ENCODE peak calls at places on chromosomes 4 and X, in ten cellular contexts. One of them, this sample, is unnamed.

GRCh38 chr4:108774809-108775530 is 12.1 kb upstream of the ETNPPL start:
- DNase-seq in T follicular helper cell: no peak
- DNase-seq in HT1080: no peak
- DNase-seq in naive thymus-derived CD8-positive, alpha-beta T cell: no peak
- DNase-seq in activated naive CD4-positive, alpha-beta T cell treated with anti-CD3 and anti-CD28 coated beads, Interleukin-2, amount 10 ng/mL, durations not matched to agents 7 days and 5 days: no peak
- DNase-seq in AG08395: no peak
- DNase-seq in endothelial cell: no peak
- DNase-seq in EL: no peak
- DNase-seq in NCI-H1105 treated with DMSO at 0.1 percent for 48 hours: no peak
- DNase-seq in left lung: no peak
- DNase-seq in this sample: no peak

GRCh38 chr4:17018013-17018412 is 119.6 kb upstream of the LDB2 start:
- DNase-seq in T follicular helper cell: no peak
- DNase-seq in HT1080: no peak
- DNase-seq in naive thymus-derived CD8-positive, alpha-beta T cell: no peak
- DNase-seq in activated naive CD4-positive, alpha-beta T cell treated with anti-CD3 and anti-CD28 coated beads, Interleukin-2, amount 10 ng/mL, durations not matched to agents 7 days and 5 days: no peak
- DNase-seq in AG08395: no peak
- DNase-seq in endothelial cell: no peak
- DNase-seq in EL: no peak
- DNase-seq in NCI-H1105 treated with DMSO at 0.1 percent for 48 hours: no peak
- DNase-seq in left lung: no peak
- DNase-seq in this sample: no peak

GRCh38 chrX:52359614-52360232 is 9.1 kb upstream of the XAGE2 start:
- DNase-seq in T follicular helper cell: no peak
- DNase-seq in HT1080: no peak
- DNase-seq in naive thymus-derived CD8-positive, alpha-beta T cell: no peak
- DNase-seq in activated naive CD4-positive, alpha-beta T cell treated with anti-CD3 and anti-CD28 coated beads, Interleukin-2, amount 10 ng/mL, durations not matched to agents 7 days and 5 days: no peak
- DNase-seq in AG08395: no peak
- DNase-seq in endothelial cell: no peak
- DNase-seq in EL: no peak
- DNase-seq in NCI-H1105 treated with DMSO at 0.1 percent for 48 hours: no peak
- DNase-seq in left lung: no peak
- DNase-seq in this sample: no peak

GRCh38 chr4:146243883-146244277 is 29.5 kb downstream of the REELD1 start:
- DNase-seq in T follicular helper cell: no peak
- DNase-seq in HT1080: no peak
- DNase-seq in naive thymus-derived CD8-positive, alpha-beta T cell: no peak
- DNase-seq in activated naive CD4-positive, alpha-beta T cell treated with anti-CD3 and anti-CD28 coated beads, Interleukin-2, amount 10 ng/mL, durations not matched to agents 7 days and 5 days: no peak
- DNase-seq in AG08395: no peak
- DNase-seq in endothelial cell: no peak
- DNase-seq in EL: no peak
- DNase-seq in NCI-H1105 treated with DMSO at 0.1 percent for 48 hours: no peak
- DNase-seq in left lung: no peak
- DNase-seq in this sample: no peak

GRCh38 chr4:38132140-38132673 is 172.0 kb downstream of the PTTG2 start:
- DNase-seq in T follicular helper cell: peak; percentile 42
- DNase-seq in HT1080: peak; percentile 42
- DNase-seq in naive thymus-derived CD8-positive, alpha-beta T cell: peak; percentile 70
- DNase-seq in activated naive CD4-positive, alpha-beta T cell treated with anti-CD3 and anti-CD28 coated beads, Interleukin-2, amount 10 ng/mL, durations not matched to agents 7 days and 5 days: peak; percentile 82
- DNase-seq in AG08395: peak; percentile 89
- DNase-seq in endothelial cell: peak; percentile 23
- DNase-seq in EL: peak; percentile 78
- DNase-seq in NCI-H1105 treated with DMSO at 0.1 percent for 48 hours: no peak
- DNase-seq in left lung: no peak
- DNase-seq in this sample: no peak

GRCh38 chr4:145186719-145187118 is 6.3 kb upstream of the OTUD4 start:
- DNase-seq in T follicular helper cell: no peak
- DNase-seq in HT1080: no peak
- DNase-seq in naive thymus-derived CD8-positive, alpha-beta T cell: no peak
- DNase-seq in activated naive CD4-positive, alpha-beta T cell treated with anti-CD3 and anti-CD28 coated beads, Interleukin-2, amount 10 ng/mL, durations not matched to agents 7 days and 5 days: no peak
- DNase-seq in AG08395: no peak
- DNase-seq in endothelial cell: no peak
- DNase-seq in EL: no peak
- DNase-seq in NCI-H1105 treated with DMSO at 0.1 percent for 48 hours: no peak
- DNase-seq in left lung: no peak
- DNase-seq in this sample: no peak

GRCh38 chr4:40046311-40046980 is 10.2 kb upstream of the N4BP2 start:
- DNase-seq in T follicular helper cell: no peak
- DNase-seq in HT1080: peak; percentile 6
- DNase-seq in naive thymus-derived CD8-positive, alpha-beta T cell: no peak
- DNase-seq in activated naive CD4-positive, alpha-beta T cell treated with anti-CD3 and anti-CD28 coated beads, Interleukin-2, amount 10 ng/mL, durations not matched to agents 7 days and 5 days: no peak
- DNase-seq in AG08395: peak; percentile 42
- DNase-seq in endothelial cell: no peak
- DNase-seq in EL: peak; percentile 34
- DNase-seq in NCI-H1105 treated with DMSO at 0.1 percent for 48 hours: peak; percentile 19
- DNase-seq in left lung: no peak
- DNase-seq in this sample: peak; percentile 60

GRCh38 chr4:121510260-121510942 is 129.6 kb upstream of the QRFPR start:
- DNase-seq in T follicular helper cell: no peak
- DNase-seq in HT1080: no peak
- DNase-seq in naive thymus-derived CD8-positive, alpha-beta T cell: no peak
- DNase-seq in activated naive CD4-positive, alpha-beta T cell treated with anti-CD3 and anti-CD28 coated beads, Interleukin-2, amount 10 ng/mL, durations not matched to agents 7 days and 5 days: no peak
- DNase-seq in AG08395: no peak
- DNase-seq in endothelial cell: no peak
- DNase-seq in EL: no peak
- DNase-seq in NCI-H1105 treated with DMSO at 0.1 percent for 48 hours: no peak
- DNase-seq in left lung: no peak
- DNase-seq in this sample: no peak

GRCh38 chr4:7857238-7857701 is 82.4 kb downstream of the AFAP1 start:
- DNase-seq in T follicular helper cell: no peak
- DNase-seq in HT1080: no peak
- DNase-seq in naive thymus-derived CD8-positive, alpha-beta T cell: no peak
- DNase-seq in activated naive CD4-positive, alpha-beta T cell treated with anti-CD3 and anti-CD28 coated beads, Interleukin-2, amount 10 ng/mL, durations not matched to agents 7 days and 5 days: no peak
- DNase-seq in AG08395: peak; percentile 81
- DNase-seq in endothelial cell: no peak
- DNase-seq in EL: peak; percentile 96
- DNase-seq in NCI-H1105 treated with DMSO at 0.1 percent for 48 hours: no peak
- DNase-seq in left lung: no peak
- DNase-seq in this sample: no peak

GRCh38 chr4:88078592-88078991 is 71.2 kb downstream of the PKD2 start:
- DNase-seq in T follicular helper cell: no peak
- DNase-seq in HT1080: no peak
- DNase-seq in naive thymus-derived CD8-positive, alpha-beta T cell: no peak
- DNase-seq in activated naive CD4-positive, alpha-beta T cell treated with anti-CD3 and anti-CD28 coated beads, Interleukin-2, amount 10 ng/mL, durations not matched to agents 7 days and 5 days: no peak
- DNase-seq in AG08395: no peak
- DNase-seq in endothelial cell: no peak
- DNase-seq in EL: no peak
- DNase-seq in NCI-H1105 treated with DMSO at 0.1 percent for 48 hours: no peak
- DNase-seq in left lung: no peak
- DNase-seq in this sample: no peak

GRCh38 chr4:14265651-14266050 is 638.1 kb upstream of the BOD1L1 start:
- DNase-seq in T follicular helper cell: no peak
- DNase-seq in HT1080: peak; percentile 67
- DNase-seq in naive thymus-derived CD8-positive, alpha-beta T cell: no peak
- DNase-seq in activated naive CD4-positive, alpha-beta T cell treated with anti-CD3 and anti-CD28 coated beads, Interleukin-2, amount 10 ng/mL, durations not matched to agents 7 days and 5 days: no peak
- DNase-seq in AG08395: no peak
- DNase-seq in endothelial cell: no peak
- DNase-seq in EL: no peak
- DNase-seq in NCI-H1105 treated with DMSO at 0.1 percent for 48 hours: no peak
- DNase-seq in left lung: no peak
- DNase-seq in this sample: no peak

GRCh38 chr4:169677150-169677732 is 56.9 kb downstream of the CLCN3 start:
- DNase-seq in T follicular helper cell: no peak
- DNase-seq in HT1080: no peak
- DNase-seq in naive thymus-derived CD8-positive, alpha-beta T cell: no peak
- DNase-seq in activated naive CD4-positive, alpha-beta T cell treated with anti-CD3 and anti-CD28 coated beads, Interleukin-2, amount 10 ng/mL, durations not matched to agents 7 days and 5 days: no peak
- DNase-seq in AG08395: no peak
- DNase-seq in endothelial cell: no peak
- DNase-seq in EL: no peak
- DNase-seq in NCI-H1105 treated with DMSO at 0.1 percent for 48 hours: peak; percentile 45
- DNase-seq in left lung: no peak
- DNase-seq in this sample: no peak

GRCh38 chr4:108425988-108426387 is 194.4 kb upstream of the RPL34 start:
- DNase-seq in T follicular helper cell: no peak
- DNase-seq in HT1080: peak; percentile 94
- DNase-seq in naive thymus-derived CD8-positive, alpha-beta T cell: no peak
- DNase-seq in activated naive CD4-positive, alpha-beta T cell treated with anti-CD3 and anti-CD28 coated beads, Interleukin-2, amount 10 ng/mL, durations not matched to agents 7 days and 5 days: no peak
- DNase-seq in AG08395: peak; percentile 48
- DNase-seq in endothelial cell: no peak
- DNase-seq in EL: peak; percentile 84
- DNase-seq in NCI-H1105 treated with DMSO at 0.1 percent for 48 hours: no peak
- DNase-seq in left lung: no peak
- DNase-seq in this sample: no peak

GRCh38 chr4:183360161-183360919 is 38.1 kb upstream of the CLDN24 start:
- DNase-seq in T follicular helper cell: no peak
- DNase-seq in HT1080: peak; percentile 46
- DNase-seq in naive thymus-derived CD8-positive, alpha-beta T cell: no peak
- DNase-seq in activated naive CD4-positive, alpha-beta T cell treated with anti-CD3 and anti-CD28 coated beads, Interleukin-2, amount 10 ng/mL, durations not matched to agents 7 days and 5 days: no peak
- DNase-seq in AG08395: peak; percentile 69
- DNase-seq in endothelial cell: no peak
- DNase-seq in EL: peak; percentile 74
- DNase-seq in NCI-H1105 treated with DMSO at 0.1 percent for 48 hours: no peak
- DNase-seq in left lung: no peak
- DNase-seq in this sample: no peak

GRCh38 chrX:57918750-57919436 is 8.6 kb upstream of the ZXDA start:
- DNase-seq in T follicular helper cell: no peak
- DNase-seq in HT1080: peak; percentile 7
- DNase-seq in naive thymus-derived CD8-positive, alpha-beta T cell: peak; percentile 30
- DNase-seq in activated naive CD4-positive, alpha-beta T cell treated with anti-CD3 and anti-CD28 coated beads, Interleukin-2, amount 10 ng/mL, durations not matched to agents 7 days and 5 days: peak; percentile 26
- DNase-seq in AG08395: peak; percentile 11
- DNase-seq in endothelial cell: no peak
- DNase-seq in EL: peak; percentile 34
- DNase-seq in NCI-H1105 treated with DMSO at 0.1 percent for 48 hours: peak; percentile 18
- DNase-seq in left lung: no peak
- DNase-seq in this sample: no peak

GRCh38 chr4:189046642-189047041 is 894.0 kb upstream of the FRG1 start:
- DNase-seq in T follicular helper cell: no peak
- DNase-seq in HT1080: no peak
- DNase-seq in naive thymus-derived CD8-positive, alpha-beta T cell: no peak
- DNase-seq in activated naive CD4-positive, alpha-beta T cell treated with anti-CD3 and anti-CD28 coated beads, Interleukin-2, amount 10 ng/mL, durations not matched to agents 7 days and 5 days: no peak
- DNase-seq in AG08395: no peak
- DNase-seq in endothelial cell: no peak
- DNase-seq in EL: no peak
- DNase-seq in NCI-H1105 treated with DMSO at 0.1 percent for 48 hours: no peak
- DNase-seq in left lung: no peak
- DNase-seq in this sample: no peak

GRCh38 chr4:25578431-25578830 is 77.2 kb upstream of the SLC34A2 start:
- DNase-seq in T follicular helper cell: no peak
- DNase-seq in HT1080: no peak
- DNase-seq in naive thymus-derived CD8-positive, alpha-beta T cell: no peak
- DNase-seq in activated naive CD4-positive, alpha-beta T cell treated with anti-CD3 and anti-CD28 coated beads, Interleukin-2, amount 10 ng/mL, durations not matched to agents 7 days and 5 days: no peak
- DNase-seq in AG08395: no peak
- DNase-seq in endothelial cell: no peak
- DNase-seq in EL: no peak
- DNase-seq in NCI-H1105 treated with DMSO at 0.1 percent for 48 hours: no peak
- DNase-seq in left lung: no peak
- DNase-seq in this sample: no peak

GRCh38 chr4:175927121-175927520 is 115.1 kb upstream of the GPM6A start:
- DNase-seq in T follicular helper cell: no peak
- DNase-seq in HT1080: no peak
- DNase-seq in naive thymus-derived CD8-positive, alpha-beta T cell: no peak
- DNase-seq in activated naive CD4-positive, alpha-beta T cell treated with anti-CD3 and anti-CD28 coated beads, Interleukin-2, amount 10 ng/mL, durations not matched to agents 7 days and 5 days: no peak
- DNase-seq in AG08395: no peak
- DNase-seq in endothelial cell: no peak
- DNase-seq in EL: no peak
- DNase-seq in NCI-H1105 treated with DMSO at 0.1 percent for 48 hours: no peak
- DNase-seq in left lung: no peak
- DNase-seq in this sample: no peak

GRCh38 chr4:177687117-177687516 is 244.9 kb upstream of the AGA start:
- DNase-seq in T follicular helper cell: no peak
- DNase-seq in HT1080: no peak
- DNase-seq in naive thymus-derived CD8-positive, alpha-beta T cell: no peak
- DNase-seq in activated naive CD4-positive, alpha-beta T cell treated with anti-CD3 and anti-CD28 coated beads, Interleukin-2, amount 10 ng/mL, durations not matched to agents 7 days and 5 days: no peak
- DNase-seq in AG08395: no peak
- DNase-seq in endothelial cell: no peak
- DNase-seq in EL: no peak
- DNase-seq in NCI-H1105 treated with DMSO at 0.1 percent for 48 hours: no peak
- DNase-seq in left lung: no peak
- DNase-seq in this sample: no peak

GRCh38 chr4:158003212-158003611 is 169.6 kb downstream of the GASK1B start:
- DNase-seq in T follicular helper cell: no peak
- DNase-seq in HT1080: no peak
- DNase-seq in naive thymus-derived CD8-positive, alpha-beta T cell: no peak
- DNase-seq in activated naive CD4-positive, alpha-beta T cell treated with anti-CD3 and anti-CD28 coated beads, Interleukin-2, amount 10 ng/mL, durations not matched to agents 7 days and 5 days: no peak
- DNase-seq in AG08395: no peak
- DNase-seq in endothelial cell: no peak
- DNase-seq in EL: no peak
- DNase-seq in NCI-H1105 treated with DMSO at 0.1 percent for 48 hours: no peak
- DNase-seq in left lung: no peak
- DNase-seq in this sample: no peak

GRCh38 chr4:106909776-106910175 is 126.3 kb downstream of the DKK2 start:
- DNase-seq in T follicular helper cell: no peak
- DNase-seq in HT1080: no peak
- DNase-seq in naive thymus-derived CD8-positive, alpha-beta T cell: no peak
- DNase-seq in activated naive CD4-positive, alpha-beta T cell treated with anti-CD3 and anti-CD28 coated beads, Interleukin-2, amount 10 ng/mL, durations not matched to agents 7 days and 5 days: no peak
- DNase-seq in AG08395: no peak
- DNase-seq in endothelial cell: no peak
- DNase-seq in EL: no peak
- DNase-seq in NCI-H1105 treated with DMSO at 0.1 percent for 48 hours: no peak
- DNase-seq in left lung: no peak
- DNase-seq in this sample: no peak

GRCh38 chrX:40912576-40912975 is 172.7 kb upstream of the USP9X start:
- DNase-seq in T follicular helper cell: no peak
- DNase-seq in HT1080: no peak
- DNase-seq in naive thymus-derived CD8-positive, alpha-beta T cell: no peak
- DNase-seq in activated naive CD4-positive, alpha-beta T cell treated with anti-CD3 and anti-CD28 coated beads, Interleukin-2, amount 10 ng/mL, durations not matched to agents 7 days and 5 days: no peak
- DNase-seq in AG08395: no peak
- DNase-seq in endothelial cell: no peak
- DNase-seq in EL: peak; percentile 31
- DNase-seq in NCI-H1105 treated with DMSO at 0.1 percent for 48 hours: peak; percentile 2
- DNase-seq in left lung: no peak
- DNase-seq in this sample: no peak

This sample was measured in HuH-7.